ENCODE peak calls at places on chromosomes 13 and 19, in seven cellular contexts. E, Y, V, A, T, C and H are unnamed samples.

GRCh38 chr19:5172859-5173577 is 167.6 kb downstream of the PTPRS start:
- DNase-seq in E (peak), Y (no peak), V (peak), A (peak), T (peak), C (no peak), H (peak)

GRCh38 chr13:102028846-102029245 is 373.0 kb downstream of the FGF14 start:
- DNase-seq in E (no peak), Y (no peak), V (no peak), A (no peak), T (no peak), C (no peak), H (no peak)

GRCh38 chr19:27774827-27775226 is 1438.1 kb downstream of the UQCRFS1 start:
- DNase-seq in E (peak), Y (no peak), V (no peak), A (no peak), T (no peak), C (peak), H (no peak)

GRCh38 chr13:72384879-72385278 is 342.6 kb downstream of the MZT1 start:
- DNase-seq in E (peak), Y (no peak), V (peak), A (peak), T (peak), C (no peak), H (peak)

GRCh38 chr19:58440556-58440955 is 603 bp upstream of the ZNF132 start:
- DNase-seq in E (no peak), Y (no peak), V (no peak), A (no peak), T (no peak), C (no peak), H (no peak)

GRCh38 chr19:30609656-30610270 is 237.6 kb downstream of the ZNF536 start:
- DNase-seq in E (no peak), Y (no peak), V (no peak), A (no peak), T (no peak), C (no peak), H (no peak)

GRCh38 chr19:28313633-28314032 is 899.3 kb downstream of the UQCRFS1 start:
- DNase-seq in E (no peak), Y (no peak), V (peak), A (no peak), T (no peak), C (no peak), H (peak)

GRCh38 chr13:51849145-51850101 is 4.4 kb upstream of the TMEM272 start:
- DNase-seq in E (peak), Y (no peak), V (no peak), A (peak), T (peak), C (peak), H (peak)

GRCh38 chr13:113930711-113931637 is 42.9 kb downstream of the C13orf46 start:
- DNase-seq in E (no peak), Y (no peak), V (no peak), A (no peak), T (no peak), C (peak), H (no peak)

GRCh38 chr19:40798997-40799557 is at the start of gene EGLN2:
- DNase-seq in E (peak), Y (no peak), V (no peak), A (no peak), T (no peak), C (no peak), H (no peak)

GRCh38 chr13:105389373-105389772 is 1146.1 kb downstream of the EFNB2 start:
- DNase-seq in E (no peak), Y (no peak), V (no peak), A (no peak), T (no peak), C (no peak), H (no peak)

GRCh38 chr13:60572003-60572792 is 175.2 kb downstream of the TDRD3 start:
- DNase-seq in E (no peak), Y (no peak), V (peak), A (peak), T (peak), C (no peak), H (peak)